ENCODE peak calls at places on chromosomes 2 and 18, in six cellular contexts. I is A549, Q is upper lobe of left lung, J is GM12878, R is K562, T is HepG2. S is an unnamed sample.

GRCh38 chr18:62586781-62587487 is 64.1 kb downstream of the ZCCHC2 start:
- ATAC-seq in I (no peak), R (peak), T (peak), J (no peak), Q (no peak), S (no peak)

GRCh38 chr2:27889774-27890145 is 427 bp downstream of the RBKS start:
- ATAC-seq in T (peak), I (peak), Q (no peak), R (peak), J (peak), S (no peak)

GRCh38 chr2:138059967-138060635 is 95.8 kb downstream of the HNMT start:
- ATAC-seq in J (peak), R (peak), T (no peak), Q (no peak), I (peak), S (peak)

GRCh38 chr2:168694876-168695275 is 107.6 kb upstream of the NOSTRIN start:
- ATAC-seq in I (no peak), Q (no peak), T (no peak), J (no peak), R (no peak), S (no peak)

GRCh38 chr2:99677814-99678213 is 188.0 kb upstream of the REV1 start:
- ATAC-seq in I (no peak), T (peak), J (peak), Q (no peak), R (peak), S (no peak)

GRCh38 chr2:46503686-46504085 is 24.3 kb downstream of the TMEM247 start:
- ATAC-seq in R (no peak), J (no peak), I (no peak), T (no peak), Q (no peak), S (no peak)

GRCh38 chr18:10441472-10441871 is 13.0 kb upstream of the APCDD1 start:
- ATAC-seq in J (no peak), T (no peak), R (no peak), Q (peak), I (no peak), S (no peak)

GRCh38 chr2:174573621-174574081 is 24.0 kb downstream of the WIPF1 start:
- ATAC-seq in T (peak), J (no peak), I (no peak), Q (peak), R (peak), S (no peak)

GRCh38 chr2:207283356-207283755 is 117.6 kb upstream of the KLF7 start:
- ATAC-seq in J (peak), R (peak), I (peak), T (no peak), Q (no peak), S (peak)

GRCh38 chr2:33084433-33084832 is 137.7 kb downstream of the LTBP1 start:
- ATAC-seq in R (no peak), T (no peak), J (no peak), Q (no peak), I (no peak), S (no peak)

GRCh38 chr2:147628971-147629421 is 215.8 kb upstream of the ACVR2A start:
- ATAC-seq in J (peak), Q (no peak), R (no peak), T (no peak), I (no peak), S (no peak)

GRCh38 chr2:84491256-84491655 is 25.0 kb upstream of the DNAH6 start:
- ATAC-seq in Q (no peak), J (no peak), I (no peak), R (no peak), T (no peak), S (no peak)

GRCh38 chr2:239327536-239328305 is 73.1 kb downstream of the HDAC4 start:
- ATAC-seq in T (peak), R (no peak), I (peak), J (peak), Q (peak), S (no peak)

GRCh38 chr18:75261430-75262223 is 51.0 kb downstream of the TSHZ1 start:
- ATAC-seq in Q (no peak), T (no peak), J (peak), R (no peak), I (no peak), S (no peak)

DNA sequence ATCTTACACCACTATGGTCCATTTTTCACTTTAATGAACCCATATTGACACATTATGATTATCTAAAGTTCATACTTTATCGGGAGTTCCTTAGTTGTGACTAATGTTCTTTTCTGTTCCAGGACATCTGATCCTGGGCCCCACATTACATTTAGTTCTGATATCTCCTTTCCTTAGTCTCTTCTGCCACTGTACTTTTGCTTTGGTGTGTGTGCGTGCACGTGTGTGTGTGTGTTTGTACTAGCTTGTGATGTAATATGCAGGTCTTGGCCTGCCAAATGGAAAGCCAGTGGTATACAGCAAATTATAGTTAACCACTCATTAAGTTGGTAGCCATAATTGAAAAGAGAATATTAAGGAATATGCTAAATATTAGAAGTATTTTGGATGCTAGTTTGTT is 88.0 kb downstream of the CDC42EP3 start:
- ATAC-seq in I (no peak), J (no peak), T (no peak), Q (no peak), R (no peak), S (no peak)
- H3K27ac ChIP-seq in I (peak), J (no peak), T (no peak), Q (no peak), R (no peak), S (no peak)

GRCh38 chr18:417495-417894 is 83.0 kb downstream of the COLEC12 start:
- ATAC-seq in J (no peak), I (no peak), T (no peak), Q (peak), R (no peak), S (peak)

GRCh38 chr18:416928-417327 is 83.6 kb downstream of the COLEC12 start:
- ATAC-seq in Q (no peak), R (no peak), I (no peak), T (no peak), J (no peak), S (no peak)

GRCh38 chr18:415047-415446 is 85.5 kb downstream of the COLEC12 start:
- ATAC-seq in J (no peak), R (no peak), T (no peak), I (no peak), Q (no peak), S (no peak)

GRCh38 chr18:413263-413662 is 87.2 kb downstream of the COLEC12 start:
- ATAC-seq in J (no peak), I (no peak), R (no peak), T (no peak), Q (no peak), S (no peak)

DNA sequence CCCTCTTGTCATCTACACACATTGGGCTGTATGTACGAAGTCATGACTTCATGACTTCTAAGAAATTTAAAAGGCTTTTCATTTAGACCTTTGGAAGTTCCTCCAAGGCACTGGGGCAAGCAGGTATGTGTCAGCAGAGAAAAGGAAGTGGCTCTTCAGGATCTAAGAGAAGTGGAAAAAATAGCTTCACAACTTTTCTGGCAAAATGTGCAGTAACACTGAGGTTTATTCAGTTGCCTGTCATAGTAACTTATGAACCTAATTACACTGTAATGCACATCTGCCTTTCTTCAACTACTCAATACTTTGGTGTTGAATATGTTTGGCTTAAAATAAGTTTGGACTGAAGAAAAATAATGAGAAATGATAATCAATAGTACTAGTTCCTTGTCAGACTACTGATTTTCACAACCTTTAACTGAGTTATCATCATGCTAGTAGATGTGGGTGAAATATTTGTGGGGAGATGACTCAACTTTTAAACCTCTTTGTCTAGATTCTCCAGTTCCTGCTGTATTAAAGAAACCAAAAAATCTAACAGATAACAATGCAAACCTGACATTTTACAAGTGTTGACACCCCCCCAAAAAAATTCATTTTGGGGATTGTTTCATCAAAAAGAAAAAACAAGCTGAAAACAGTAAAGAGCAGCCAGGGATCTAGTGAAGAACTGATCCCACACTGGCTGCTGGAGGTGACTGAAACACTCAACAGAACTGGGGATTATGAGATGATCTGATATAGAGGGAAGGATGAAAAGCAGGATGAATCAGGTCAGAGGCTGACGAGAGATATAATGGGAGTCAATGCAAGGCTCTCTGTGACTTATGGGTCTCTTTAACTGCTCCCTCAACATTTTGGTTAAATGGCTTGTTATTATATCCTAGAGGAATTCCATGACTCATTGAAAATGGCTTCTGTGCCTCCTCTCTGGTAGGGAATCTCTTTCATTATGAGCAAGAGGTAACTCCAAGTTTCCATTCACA is 84.6 kb downstream of the COLEC12 start:
- ATAC-seq in I (no peak), Q (no peak), T (no peak), R (no peak), J (no peak), S (no peak)
- TF ChIP-seq EP300 in I (no peak), Q (no peak), T (no peak), R (no peak), J (no peak), S (no peak)

GRCh38 chr2:178193496-178193822 is 853 bp upstream of the OSBPL6 start:
- ATAC-seq in R (peak), Q (no peak), I (peak), J (no peak), T (peak), S (no peak)
- H3K27ac ChIP-seq in R (no peak), Q (peak), I (peak), J (no peak), T (no peak), S (peak)

GRCh38 chr18:23146861-23147469 is 11.7 kb downstream of the CABLES1 start:
- ATAC-seq in T (peak), I (no peak), J (no peak), R (no peak), Q (no peak), S (no peak)
- TF ChIP-seq EP300 in T (peak), I (no peak), J (no peak), R (no peak), Q (no peak), S (no peak)

DNA sequence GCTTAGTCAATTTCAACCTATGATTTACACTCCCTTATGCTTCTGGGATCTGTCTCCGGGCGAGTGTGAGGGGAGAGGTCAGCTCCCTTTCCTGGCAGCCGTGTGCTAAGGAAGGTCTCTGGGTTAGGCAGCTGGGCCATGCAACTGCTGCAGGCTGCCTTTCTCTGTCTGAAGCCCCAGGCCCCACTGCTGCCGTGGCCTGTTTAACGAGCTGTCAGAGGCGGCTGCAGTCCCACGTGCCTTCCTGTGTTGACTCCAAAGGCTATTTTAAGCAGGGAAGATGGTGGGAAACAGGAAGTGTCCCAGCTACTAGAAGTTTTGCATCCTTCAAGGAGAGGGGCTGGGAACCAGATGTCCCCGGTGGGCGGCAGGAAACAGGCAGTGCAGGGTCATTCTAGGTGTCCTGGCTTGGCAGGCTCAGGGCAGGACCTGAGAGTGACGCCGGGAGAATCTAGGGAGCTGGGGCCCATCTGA is 186.4 kb downstream of the TNS1 start:
- ATAC-seq in T (no peak), R (no peak), Q (peak), I (no peak), J (no peak), S (peak)
- H3K27ac ChIP-seq in T (no peak), R (no peak), Q (peak), I (no peak), J (no peak), S (peak)

GRCh38 chr2:237603049-237603717 is 12.6 kb upstream of the RAB17 start:
- ATAC-seq in T (no peak), I (no peak), J (no peak), Q (no peak), R (no peak), S (no peak)

GRCh38 chr2:237604391-237604790 is 13.9 kb upstream of the RAB17 start:
- ATAC-seq in I (no peak), J (no peak), R (no peak), T (no peak), Q (no peak), S (no peak)

GRCh38 chr2:237602409-237602808 is 11.9 kb upstream of the RAB17 start:
- ATAC-seq in T (no peak), R (no peak), J (no peak), I (no peak), Q (no peak), S (no peak)

GRCh38 chr2:237604960-237605359 is 14.4 kb upstream of the RAB17 start:
- ATAC-seq in I (peak), Q (no peak), R (peak), T (peak), J (no peak), S (no peak)

DNA sequence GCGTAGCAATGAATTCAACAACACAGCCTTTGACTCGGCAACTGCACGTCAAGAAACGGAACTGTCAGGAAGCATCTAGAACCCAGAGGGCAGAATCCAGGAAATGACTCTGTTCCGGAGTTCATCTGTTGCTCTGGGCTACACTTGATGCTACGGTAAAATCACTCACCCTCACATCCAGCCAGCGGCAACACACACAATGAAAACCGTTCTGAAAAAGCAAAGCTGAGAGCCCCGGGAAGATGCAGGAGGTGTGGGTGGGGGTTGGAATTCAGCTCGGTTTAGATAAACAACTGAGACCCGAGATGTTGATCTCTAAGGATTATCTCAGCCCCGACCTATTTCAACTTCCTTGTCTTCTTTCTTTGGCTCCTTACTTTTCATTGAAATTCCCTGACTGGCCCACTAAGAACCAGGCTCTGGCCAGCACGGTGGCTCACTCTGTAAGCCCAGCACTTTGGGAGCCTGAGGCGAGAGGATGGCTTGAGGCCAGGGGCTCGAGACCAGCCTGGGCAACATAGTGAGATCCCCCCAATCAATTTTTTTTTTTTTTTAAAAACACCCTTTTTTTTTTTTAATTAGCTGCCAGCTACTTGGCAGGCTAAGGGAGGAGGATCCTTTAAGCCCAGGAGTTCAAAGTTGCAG is 13.3 kb upstream of the RAB17 start:
- ATAC-seq in T (no peak), R (no peak), J (peak), I (no peak), Q (peak), S (peak)
- TF ChIP-seq EP300 in T (no peak), R (no peak), J (no peak), I (no peak), Q (peak), S (no peak)

GRCh38 chr2:238171575-238172187 is 12.9 kb downstream of the ERFE start:
- ATAC-seq in T (no peak), R (no peak), Q (no peak), I (no peak), J (no peak), S (no peak)

GRCh38 chr2:238173692-238174091 is 14.9 kb downstream of the ERFE start:
- ATAC-seq in I (peak), R (peak), T (peak), Q (no peak), J (peak), S (no peak)

GRCh38 chr2:238170386-238171071 is 11.8 kb downstream of the ERFE start:
- ATAC-seq in I (no peak), Q (no peak), T (no peak), R (no peak), J (no peak), S (no peak)

GRCh38 chr2:238174291-238174690 is 15.5 kb downstream of the ERFE start:
- ATAC-seq in R (no peak), Q (no peak), J (no peak), T (no peak), I (no peak), S (no peak)

DNA sequence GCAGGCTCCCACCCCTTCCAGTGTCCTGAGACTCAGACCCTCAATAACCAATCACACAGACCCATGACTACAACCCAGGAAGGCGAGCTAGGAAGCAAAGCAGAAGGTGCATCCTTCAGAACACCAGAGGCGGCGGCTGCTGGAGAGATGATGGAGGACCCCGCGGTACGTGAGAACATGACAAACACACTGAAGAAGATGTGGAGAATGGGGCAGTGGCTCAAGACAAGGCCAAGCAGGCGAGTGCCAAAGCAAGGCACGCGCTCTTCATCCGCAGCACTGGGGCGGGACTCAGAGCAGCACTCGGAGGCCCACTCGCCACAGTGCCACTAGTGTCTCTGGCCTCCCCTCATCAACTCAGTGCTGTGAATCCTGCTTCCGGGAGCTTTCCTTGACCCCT is 13.7 kb downstream of the ERFE start:
- ATAC-seq in I (no peak), J (no peak), R (no peak), T (no peak), Q (no peak), S (no peak)
- H3K27ac ChIP-seq in I (no peak), J (no peak), R (no peak), T (no peak), Q (no peak), S (no peak)